ENCODE peak calls at places on chromosomes 6 and 20, in six cellular contexts. N is left lung; U is sigmoid colon; V is body of pancreas; Q is CD8-positive, alpha-beta memory T cell; Z is CD8-positive, alpha-beta T cell. W is an unnamed sample.
A peak's percentile ranks its signal among the peaks of the same experiment; 100 is the strongest.

GRCh38 chr20:11726021-11726420 is 191.7 kb upstream of the BTBD3 start:
- DNase-seq in Z (no peak), U (no peak), V (no peak), N (no peak), Q (no peak), W (no peak)

GRCh38 chr20:19407731-19408130 is 195.3 kb downstream of the SLC24A3 start:
- DNase-seq in Q (no peak), V (no peak), Z (no peak), U (no peak), N (no peak), W (no peak)

GRCh38 chr6:106799008-106799952 is 169.9 kb downstream of the QRSL1 start:
- DNase-seq in V (peak; percentile 47), Q (no peak), Z (no peak), U (no peak), N (no peak), W (no peak)

GRCh38 chr6:126075335-126076071 is 89.2 kb downstream of the TRMT11 start:
- DNase-seq in V (no peak), N (no peak), Z (no peak), Q (no peak), U (no peak), W (no peak)

GRCh38 chr6:123295181-123295580 is 299.1 kb downstream of the CLVS2 start:
- DNase-seq in Q (no peak), N (no peak), V (no peak), Z (no peak), U (no peak), W (no peak)

GRCh38 chr6:34810936-34811632 is 19.2 kb downstream of the BLTP3A start:
- DNase-seq in Q (no peak), U (no peak), N (no peak), V (peak; percentile 53), Z (no peak), W (no peak)

GRCh38 chr6:126307859-126308258 is 32.1 kb upstream of the CENPW start:
- DNase-seq in V (no peak), U (no peak), Q (no peak), Z (no peak), N (no peak), W (no peak)

GRCh38 chr20:53678315-53678989 is 84.8 kb upstream of the ZNF217 start:
- DNase-seq in Z (no peak), Q (no peak), N (no peak), U (no peak), V (no peak), W (no peak)

GRCh38 chr20:13883425-13883824 is 98.6 kb downstream of the NDUFAF5 start:
- DNase-seq in N (no peak), Q (no peak), U (peak; percentile 84), Z (no peak), V (peak; percentile 15), W (no peak)

GRCh38 chr6:138000955-138001354 is 106.3 kb downstream of the PERP start:
- DNase-seq in U (no peak), Q (no peak), V (no peak), Z (no peak), N (no peak), W (no peak)

GRCh38 chr20:32893263-32893877 is 34.6 kb downstream of the EFCAB8 start:
- DNase-seq in U (no peak), Z (no peak), V (no peak), Q (no peak), N (no peak), W (no peak)

GRCh38 chr20:51542033-51542893 is at the start of gene NFATC2:
- DNase-seq in V (peak; percentile 79), N (peak; percentile 85), U (no peak), Q (peak; percentile 65), Z (peak; percentile 70), W (no peak)

GRCh38 chr6:37218061-37218460 is 39.5 kb upstream of the TBC1D22B start:
- DNase-seq in V (no peak), N (no peak), Q (no peak), U (no peak), Z (no peak), W (no peak)

GRCh38 chr6:149045404-149045803 is 272.1 kb upstream of the TAB2 start:
- DNase-seq in Q (no peak), N (no peak), V (no peak), Z (no peak), U (no peak), W (no peak)

GRCh38 chr6:4979426-4979825 is 24.4 kb downstream of the RPP40 start:
- DNase-seq in U (no peak), Z (no peak), V (no peak), N (no peak), Q (no peak), W (no peak)

GRCh38 chr20:32476684-32477593 is 108.2 kb downstream of the NOL4L start:
- DNase-seq in Q (peak; percentile 10), N (peak; percentile 54), V (peak; percentile 12), U (peak; percentile 66), Z (no peak), W (no peak)

DNA sequence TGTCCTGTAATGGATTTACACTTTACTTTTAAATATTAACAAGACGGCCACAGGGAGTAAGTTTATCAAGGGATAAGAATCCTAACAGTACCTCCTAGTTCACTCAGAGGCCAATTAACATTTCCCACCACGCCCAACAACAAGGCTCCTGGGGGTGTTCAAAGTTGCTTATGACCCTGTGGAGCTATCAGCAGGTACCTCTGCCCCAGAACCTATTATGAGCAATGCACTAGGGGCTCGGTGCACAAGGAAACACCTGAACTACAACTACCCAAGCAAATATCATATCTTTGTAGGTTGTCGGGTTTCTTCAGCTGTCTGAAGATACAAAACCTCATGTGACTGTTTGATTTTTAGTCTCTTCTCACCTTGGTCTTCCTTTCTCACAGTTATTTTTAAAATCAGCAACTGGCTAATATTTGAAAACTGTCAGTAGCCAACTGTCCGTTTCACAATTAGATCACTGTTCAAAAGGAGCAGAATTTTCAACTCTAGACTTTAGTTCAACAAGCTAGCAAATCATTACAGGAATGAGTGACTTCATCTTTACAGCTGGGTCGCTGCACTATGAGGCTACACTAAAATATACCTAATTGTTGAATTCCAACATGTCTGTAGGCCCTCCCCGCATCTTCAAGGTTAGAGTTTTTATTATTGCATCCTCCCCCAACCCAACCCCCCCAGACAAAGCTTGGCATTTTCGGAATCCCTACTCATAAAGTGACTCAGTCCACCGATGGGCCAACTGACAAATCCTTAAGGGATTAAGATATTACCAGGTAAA is 38.1 kb downstream of the B4GALT5 start:
- DNase-seq in Z (no peak), N (no peak), V (no peak), U (no peak), Q (no peak), W (no peak)
- H3K27ac ChIP-seq in Z (no peak overlapping the region), N (peak overlapping the region; percentile 88), V (peak overlapping the region; percentile 39), U (no peak overlapping the region), Q (peak overlapping the region; percentile 69), W (peak overlapping the region; percentile 56)

GRCh38 chr6:22907085-22907484 is 337.7 kb downstream of the HDGFL1 start:
- DNase-seq in U (no peak), V (no peak), N (no peak), Q (no peak), Z (no peak), W (no peak)

GRCh38 chr6:22906091-22906549 is 336.8 kb downstream of the HDGFL1 start:
- DNase-seq in V (no peak), N (no peak), Q (no peak), U (no peak), Z (no peak), W (no peak)

GRCh38 chr6:22899446-22899845 is 330.1 kb downstream of the HDGFL1 start:
- DNase-seq in Q (no peak), N (no peak), Z (no peak), U (no peak), V (no peak), W (peak; percentile 60)

GRCh38 chr6:22910370-22910769 is 341.0 kb downstream of the HDGFL1 start:
- DNase-seq in Z (no peak), Q (no peak), N (no peak), V (no peak), U (no peak), W (no peak)

DNA sequence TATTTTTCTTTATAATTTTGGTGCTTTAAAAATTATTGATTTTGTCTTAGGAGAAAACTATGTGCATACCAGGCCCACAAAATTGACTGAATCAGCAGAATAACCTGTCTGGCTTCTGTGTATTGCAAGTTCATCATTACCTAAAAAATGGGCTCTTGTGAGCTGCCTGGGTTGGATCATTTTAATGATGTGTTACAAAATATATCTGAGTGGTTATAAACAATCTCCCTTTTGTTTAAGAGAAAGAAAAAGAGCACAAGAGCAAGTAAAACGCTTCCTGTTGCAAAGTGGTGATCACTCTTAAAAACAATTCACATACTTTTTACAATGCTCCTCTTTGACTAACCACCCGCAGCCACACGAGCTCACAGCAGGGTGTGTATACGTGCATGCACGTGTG is 335.0 kb downstream of the HDGFL1 start:
- DNase-seq in Q (no peak), V (peak; percentile 11), U (no peak), N (no peak), Z (no peak), W (no peak)
- H3K27ac ChIP-seq in Q (no peak overlapping the region), V (no peak overlapping the region), U (no peak overlapping the region), N (no peak overlapping the region), Z (no peak overlapping the region), W (peak overlapping the region; percentile 45)

GRCh38 chr6:17470209-17470952 is 77.0 kb downstream of the CAP2 start:
- DNase-seq in U (no peak), Q (no peak), Z (no peak), V (no peak), N (no peak), W (no peak)
- H3K27ac ChIP-seq in U (peak overlapping the region; percentile 87), Q (no peak overlapping the region), Z (no peak overlapping the region), V (no peak overlapping the region), N (no peak overlapping the region), W (no peak overlapping the region)

DNA sequence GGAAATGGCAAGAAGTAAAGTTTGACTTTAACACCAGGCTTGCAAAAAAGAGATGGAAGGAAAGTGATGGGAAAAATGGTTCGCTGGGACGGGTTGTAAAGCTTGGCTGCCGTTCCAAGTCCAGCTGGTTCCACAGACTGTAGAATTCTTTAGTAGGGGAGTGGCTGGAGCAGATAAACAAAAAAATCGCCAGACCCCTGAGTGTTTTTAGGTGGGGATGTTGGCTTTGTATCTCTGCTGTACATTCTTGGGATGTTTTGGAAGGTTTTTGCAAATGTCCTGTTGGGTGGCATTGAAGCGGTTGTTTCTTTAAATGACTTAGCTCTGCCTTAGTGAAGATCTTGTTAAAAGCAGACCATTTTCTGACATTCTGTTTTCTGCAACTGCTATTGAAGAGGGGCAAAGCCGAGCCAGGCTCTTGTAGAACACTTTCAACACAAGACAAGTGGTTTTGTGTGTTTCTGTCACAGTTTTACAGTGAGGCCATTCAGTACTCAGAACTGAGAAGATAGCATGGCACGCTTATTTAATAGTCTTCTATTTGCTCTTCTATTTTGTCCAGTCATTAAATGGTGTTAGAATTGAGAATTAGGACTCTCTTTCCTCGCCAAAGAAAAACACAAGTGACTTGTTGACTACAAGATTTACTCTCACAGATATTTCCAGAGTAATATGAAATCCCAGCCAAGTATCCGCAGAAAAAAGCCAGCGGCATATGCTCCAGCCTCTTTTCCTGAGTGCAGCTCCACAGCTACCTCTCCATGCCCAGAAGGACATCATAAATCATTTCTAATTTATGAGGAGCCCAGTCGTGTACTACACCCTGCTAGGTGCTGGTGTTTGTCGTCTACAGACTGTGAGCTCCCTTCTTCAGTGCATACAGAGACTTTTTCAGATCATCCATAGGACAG is 65.7 kb downstream of the PHACTR2 start:
- DNase-seq in Q (no peak), U (peak; percentile 70), V (no peak), Z (no peak), N (no peak), W (no peak)
- H3K27ac ChIP-seq in Q (no peak overlapping the region), U (peak overlapping the region; percentile 71), V (no peak overlapping the region), Z (no peak overlapping the region), N (peak overlapping the region; percentile 48), W (peak overlapping the region; percentile 62)

GRCh38 chr6:41621367-41621766 is 16.9 kb upstream of the MDFI start:
- DNase-seq in U (no peak), V (no peak), N (no peak), Q (no peak), Z (no peak), W (no peak)
- H3K27ac ChIP-seq in U (no peak overlapping the region), V (no peak overlapping the region), N (no peak overlapping the region), Q (no peak overlapping the region), Z (no peak overlapping the region), W (no peak overlapping the region)

W was measured in breast epithelium.